ENCODE peak calls at places on chromosome X, in six cellular contexts. A is transverse colon, U is upper lobe of left lung, T is bronchial epithelial cell, K is fibroblast of mammary gland, M is ovary. J is an unnamed sample.

GRCh38 chrX:13220916-13221315 is 98.9 kb downstream of the ATXN3L start:
- DNase-seq in K (peak), T (peak), A (no peak), M (no peak), U (no peak), J (peak)

GRCh38 chrX:78595901-78596502 is 63.1 kb downstream of the RTL3 start:
- DNase-seq in U (no peak), K (peak), A (no peak), M (no peak), T (no peak), J (no peak)

GRCh38 chrX:5236096-5236495 is 992.6 kb downstream of the NLGN4X start:
- DNase-seq in M (no peak), A (no peak), K (no peak), T (no peak), U (no peak), J (no peak)

GRCh38 chrX:17758382-17758781 is 21.1 kb downstream of the SCML1 start:
- DNase-seq in A (no peak), T (no peak), K (no peak), M (no peak), U (no peak), J (no peak)

GRCh38 chrX:139974496-139974895 is 9.2 kb upstream of the CXorf66 start:
- DNase-seq in K (no peak), U (no peak), T (no peak), A (no peak), M (no peak), J (no peak)

GRCh38 chrX:128781506-128781905 is 729.3 kb upstream of the ACTRT1 start:
- DNase-seq in T (no peak), K (no peak), A (peak), M (no peak), U (no peak), J (no peak)

GRCh38 chrX:78979789-78980464 is 34.7 kb downstream of the P2RY10 start:
- DNase-seq in T (peak), U (no peak), A (no peak), K (peak), M (no peak), J (no peak)

GRCh38 chrX:5683996-5684395 is 544.7 kb downstream of the NLGN4X start:
- DNase-seq in K (no peak), M (no peak), T (no peak), A (no peak), U (no peak), J (no peak)

GRCh38 chrX:118971552-118971951 is 2.9 kb upstream of the LONRF3 start:
- DNase-seq in M (no peak), A (no peak), T (no peak), K (no peak), U (no peak), J (no peak)

GRCh38 chrX:40922307-40922706 is 162.9 kb upstream of the USP9X start:
- DNase-seq in A (no peak), U (no peak), T (peak), M (no peak), K (peak), J (no peak)
- TF ChIP-seq CTCF in A (peak), U (peak), T (peak), M (no peak), K (peak), J (peak)

GRCh38 chrX:100979881-100980607 is 10.5 kb downstream of the ARL13A start:
- DNase-seq in K (no peak), A (no peak), M (no peak), T (peak), U (no peak), J (no peak)
- H3K4me3 ChIP-seq in K (no peak), A (no peak), M (no peak), T (no peak), U (no peak), J (no peak)

GRCh38 chrX:152884171-152884570 is 13.7 kb upstream of the ZNF185 start:
- DNase-seq in T (no peak), U (no peak), M (no peak), K (no peak), A (no peak), J (no peak)
- TF ChIP-seq CTCF in T (no peak), U (no peak), M (no peak), K (no peak), A (no peak), J (no peak)

GRCh38 chrX:68685722-68686683 is 38.5 kb downstream of the STARD8 start:
- DNase-seq in K (peak), A (peak), M (peak), T (no peak), U (peak), J (no peak)

GRCh38 chrX:68682790-68683189 is 35.3 kb downstream of the STARD8 start:
- DNase-seq in A (no peak), K (no peak), U (no peak), M (no peak), T (no peak), J (no peak)

GRCh38 chrX:68684919-68685304 is 37.4 kb downstream of the STARD8 start:
- DNase-seq in U (no peak), K (no peak), A (no peak), M (no peak), T (no peak), J (no peak)

GRCh38 chrX:68683580-68683979 is 36.1 kb downstream of the STARD8 start:
- DNase-seq in M (no peak), K (no peak), A (no peak), U (no peak), T (no peak), J (no peak)

DNA sequence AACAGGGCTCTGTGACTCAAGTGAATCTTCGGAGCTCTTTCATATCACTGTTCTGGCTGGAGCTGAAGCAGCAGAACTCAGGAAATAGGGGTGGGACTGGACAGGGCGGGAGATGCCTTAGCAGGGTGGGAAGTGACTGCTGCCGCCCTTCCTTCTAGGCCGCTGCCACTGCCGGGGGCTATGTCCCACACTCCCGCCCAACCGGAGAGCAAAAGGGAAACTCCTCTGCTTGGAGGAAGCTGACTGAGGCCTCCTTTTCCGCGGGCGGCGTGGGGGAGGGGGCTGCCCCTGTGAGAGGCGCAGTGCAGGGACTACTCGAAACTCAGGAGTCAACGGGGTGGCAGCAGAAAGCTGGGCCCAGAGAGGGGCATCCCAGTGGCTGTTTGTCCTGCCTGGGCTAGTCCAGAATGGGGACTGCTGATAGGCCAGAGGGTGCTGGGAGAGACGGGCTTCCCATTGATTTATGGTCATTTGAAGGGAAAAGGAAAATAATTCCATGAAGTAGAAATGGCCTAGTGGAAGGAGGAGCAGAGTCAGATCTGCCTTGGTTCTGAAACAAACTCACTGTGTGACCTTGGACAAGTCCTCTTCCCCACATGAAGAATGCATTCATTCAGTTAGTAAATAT is 36.9 kb downstream of the STARD8 start:
- DNase-seq in M (peak), U (peak), T (no peak), A (peak), K (no peak), J (no peak)
- H3K4me3 ChIP-seq in M (no peak), U (no peak), T (no peak), A (no peak), K (no peak), J (no peak)

GRCh38 chrX:8755116-8755515 is 23.2 kb upstream of the ANOS1 start:
- DNase-seq in M (no peak), T (no peak), A (no peak), K (no peak), U (no peak), J (no peak)
- TF ChIP-seq CTCF in M (no peak), T (no peak), A (no peak), K (no peak), U (no peak), J (no peak)

GRCh38 chrX:40748977-40749376 is 13.6 kb upstream of the MED14 start:
- DNase-seq in A (no peak), T (no peak), U (no peak), K (no peak), M (no peak), J (no peak)
- H3K4me3 ChIP-seq in A (no peak), T (no peak), U (no peak), K (no peak), M (no peak), J (no peak)

DNA sequence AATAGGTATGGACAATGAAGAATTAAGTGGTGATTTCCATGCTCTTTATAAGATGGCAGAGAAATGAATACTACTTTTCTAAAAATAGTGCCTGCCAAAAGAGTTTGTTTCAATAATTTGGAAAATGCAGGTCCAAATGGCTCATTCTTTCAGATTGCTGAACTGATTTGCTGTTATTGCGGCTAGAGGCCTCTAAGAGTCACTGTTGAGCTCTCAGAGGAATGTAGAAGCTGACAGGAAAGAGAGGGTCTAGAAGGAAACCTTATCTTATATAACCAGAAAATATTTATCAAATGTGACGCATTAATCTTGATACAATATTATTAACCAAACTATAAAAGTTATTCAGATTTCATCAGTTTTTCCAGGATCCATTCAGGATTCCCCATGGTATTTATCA is 65.7 kb upstream of the PAGE1 start:
- DNase-seq in T (peak), A (no peak), U (no peak), M (no peak), K (peak), J (no peak)
- TF ChIP-seq CTCF in T (peak), A (no peak), U (peak), M (no peak), K (peak), J (peak)

GRCh38 chrX:49231333-49232000 is 1.7 kb downstream of the CACNA1F start:
- DNase-seq in U (peak), A (no peak), M (no peak), T (no peak), K (no peak), J (no peak)
- H3K4me3 ChIP-seq in U (no peak), A (no peak), M (no peak), T (no peak), K (no peak), J (no peak)

J was measured in AG09309.